ENCODE peak calls at places on chromosomes 7 and 10, in five cellular contexts. T, M, C, J and X are unnamed samples.

GRCh38 chr10:103941801-103942200 is 23.8 kb upstream of the STN1 start:
- DNase-seq in T (no peak), M (no peak), C (no peak), J (no peak), X (no peak)

GRCh38 chr7:34806831-34807230 is 148.8 kb downstream of the NPSR1 start:
- DNase-seq in T (no peak), M (no peak), C (no peak), J (no peak), X (no peak)

GRCh38 chr7:44213872-44214595 is 13.3 kb downstream of the YKT6 start:
- DNase-seq in T (no peak), M (no peak), C (no peak), J (no peak), X (peak; percentile 40)

GRCh38 chr7:113085781-113086390 is 741 bp downstream of the GPR85 start:
- DNase-seq in T (no peak), M (no peak), C (no peak), J (no peak), X (no peak)

GRCh38 chr10:31064334-31064733 is 32.7 kb upstream of the ZNF438 start:
- DNase-seq in T (no peak), M (no peak), C (no peak), J (no peak), X (no peak)

GRCh38 chr10:46527241-46527811 is 29.1 kb downstream of the GPRIN2 start:
- DNase-seq in T (peak; percentile 35), M (no peak), C (no peak), J (no peak), X (no peak)

GRCh38 chr10:124183617-124184016 is 90.2 kb upstream of the CHST15 start:
- DNase-seq in T (no peak), M (no peak), C (no peak), J (no peak), X (no peak)

GRCh38 chr7:155706376-155706775 is 61.9 kb downstream of the RBM33 start:
- DNase-seq in T (no peak), M (no peak), C (no peak), J (no peak), X (no peak)

GRCh38 chr7:40156988-40157387 is 22.2 kb downstream of the SUGCT start:
- DNase-seq in T (no peak), M (no peak), C (no peak), J (no peak), X (no peak)

GRCh38 chr10:33421789-33422188 is 87.3 kb upstream of the NRP1 start:
- DNase-seq in T (no peak), M (no peak), C (no peak), J (no peak), X (no peak)

GRCh38 chr7:77217474-77218185 is 18.0 kb upstream of the FGL2 start:
- DNase-seq in T (no peak), M (no peak), C (no peak), J (no peak), X (no peak)

GRCh38 chr7:3879337-3880054 is 578.4 kb downstream of the SDK1 start:
- DNase-seq in T (no peak), M (no peak), C (no peak), J (no peak), X (peak; percentile 51)

GRCh38 chr7:47724335-47724982 is 142.5 kb upstream of the TNS3 start:
- DNase-seq in T (no peak), M (no peak), C (no peak), J (peak; percentile 12), X (peak; percentile 1)